ENCODE peak calls at places on chromosomes 7 and 10, in seven cellular contexts. One of them, this sample, is unnamed.
A peak's percentile ranks its signal among the peaks of the same experiment; 100 is the strongest.

GRCh38 chr10:101961591-101962498 is 94.1 kb downstream of the ARMH3 start:
- DNase-seq in bronchial epithelial cell: peak; percentile 12
- DNase-seq in ovary: no peak
- DNase-seq in GM06990: no peak
- DNase-seq in GM12891: no peak
- DNase-seq in GM23248: peak; percentile 78
- DNase-seq in cardiac septum: no peak
- DNase-seq in this sample: no peak

GRCh38 chr7:149283321-149283720 is 21.3 kb downstream of the ZNF783 start:
- DNase-seq in bronchial epithelial cell: no peak
- DNase-seq in ovary: no peak
- DNase-seq in GM06990: no peak
- DNase-seq in GM12891: no peak
- DNase-seq in GM23248: no peak
- DNase-seq in cardiac septum: no peak
- DNase-seq in this sample: no peak

GRCh38 chr7:36129048-36129534 is 24.0 kb upstream of the EEPD1 start:
- DNase-seq in bronchial epithelial cell: peak; percentile 76
- DNase-seq in ovary: no peak
- DNase-seq in GM06990: no peak
- DNase-seq in GM12891: no peak
- DNase-seq in GM23248: peak; percentile 83
- DNase-seq in cardiac septum: no peak
- DNase-seq in this sample: peak; percentile 74

GRCh38 chr10:31146496-31147219 is 115.0 kb upstream of the ZNF438 start:
- DNase-seq in bronchial epithelial cell: peak; percentile 82
- DNase-seq in ovary: peak; percentile 55
- DNase-seq in GM06990: no peak
- DNase-seq in GM12891: no peak
- DNase-seq in GM23248: peak; percentile 59
- DNase-seq in cardiac septum: peak; percentile 86
- DNase-seq in this sample: peak; percentile 90

GRCh38 chr7:65872776-65873581 is at the start of gene VKORC1L1:
- DNase-seq in bronchial epithelial cell: peak; percentile 74
- DNase-seq in ovary: peak; percentile 96
- DNase-seq in GM06990: peak; percentile 95
- DNase-seq in GM12891: peak; percentile 78
- DNase-seq in GM23248: peak; percentile 96
- DNase-seq in cardiac septum: peak; percentile 98
- DNase-seq in this sample: peak; percentile 70

GRCh38 chr7:137074386-137075030 is 206.1 kb downstream of the CHRM2 start:
- DNase-seq in bronchial epithelial cell: peak; percentile 73
- DNase-seq in ovary: no peak
- DNase-seq in GM06990: no peak
- DNase-seq in GM12891: no peak
- DNase-seq in GM23248: peak; percentile 77
- DNase-seq in cardiac septum: no peak
- DNase-seq in this sample: no peak

GRCh38 chr7:142481548-142481947 is 223.7 kb upstream of the PRSS58 start:
- DNase-seq in bronchial epithelial cell: no peak
- DNase-seq in ovary: no peak
- DNase-seq in GM06990: no peak
- DNase-seq in GM12891: no peak
- DNase-seq in GM23248: peak; percentile 50
- DNase-seq in cardiac septum: no peak
- DNase-seq in this sample: no peak

GRCh38 chr10:91901784-91902677 is 7.3 kb downstream of the FGFBP3 start:
- DNase-seq in bronchial epithelial cell: peak; percentile 97
- DNase-seq in ovary: no peak
- DNase-seq in GM06990: no peak
- DNase-seq in GM12891: no peak
- DNase-seq in GM23248: peak; percentile 93
- DNase-seq in cardiac septum: no peak
- DNase-seq in this sample: peak; percentile 98

GRCh38 chr7:132519936-132520335 is 56.3 kb downstream of the PLXNA4 start:
- DNase-seq in bronchial epithelial cell: no peak
- DNase-seq in ovary: no peak
- DNase-seq in GM06990: no peak
- DNase-seq in GM12891: no peak
- DNase-seq in GM23248: peak; percentile 7
- DNase-seq in cardiac septum: no peak
- DNase-seq in this sample: no peak

GRCh38 chr7:129332354-129333056 is 101.7 kb upstream of the STRIP2 start:
- DNase-seq in bronchial epithelial cell: peak; percentile 87
- DNase-seq in ovary: no peak
- DNase-seq in GM06990: no peak
- DNase-seq in GM12891: no peak
- DNase-seq in GM23248: peak; percentile 83
- DNase-seq in cardiac septum: no peak
- DNase-seq in this sample: peak; percentile 8

GRCh38 chr7:42183547-42183946 is 53.5 kb downstream of the GLI3 start:
- DNase-seq in bronchial epithelial cell: peak; percentile 36
- DNase-seq in ovary: no peak
- DNase-seq in GM06990: no peak
- DNase-seq in GM12891: no peak
- DNase-seq in GM23248: peak; percentile 22
- DNase-seq in cardiac septum: no peak
- DNase-seq in this sample: no peak

GRCh38 chr7:81234896-81235295 is 316.0 kb upstream of the SEMA3C start:
- DNase-seq in bronchial epithelial cell: peak; percentile 55
- DNase-seq in ovary: no peak
- DNase-seq in GM06990: no peak
- DNase-seq in GM12891: no peak
- DNase-seq in GM23248: peak; percentile 24
- DNase-seq in cardiac septum: no peak
- DNase-seq in this sample: peak; percentile 61

GRCh38 chr10:4267084-4267774 is 482.2 kb upstream of the KLF6 start:
- DNase-seq in bronchial epithelial cell: peak; percentile 30
- DNase-seq in ovary: no peak
- DNase-seq in GM06990: no peak
- DNase-seq in GM12891: no peak
- DNase-seq in GM23248: no peak
- DNase-seq in cardiac septum: no peak
- DNase-seq in this sample: no peak

GRCh38 chr7:3426064-3426463 is 125.0 kb downstream of the SDK1 start:
- DNase-seq in bronchial epithelial cell: no peak
- DNase-seq in ovary: no peak
- DNase-seq in GM06990: no peak
- DNase-seq in GM12891: no peak
- DNase-seq in GM23248: no peak
- DNase-seq in cardiac septum: no peak
- DNase-seq in this sample: no peak

GRCh38 chr7:71404701-71405345 is 272.9 kb downstream of the GALNT17 start:
- DNase-seq in bronchial epithelial cell: no peak
- DNase-seq in ovary: no peak
- DNase-seq in GM06990: no peak
- DNase-seq in GM12891: no peak
- DNase-seq in GM23248: no peak
- DNase-seq in cardiac septum: no peak
- DNase-seq in this sample: no peak

GRCh38 chr10:13993634-13994033 is 337.1 kb downstream of the FRMD4A start:
- DNase-seq in bronchial epithelial cell: no peak
- DNase-seq in ovary: no peak
- DNase-seq in GM06990: peak; percentile 41
- DNase-seq in GM12891: no peak
- DNase-seq in GM23248: no peak
- DNase-seq in cardiac septum: no peak
- DNase-seq in this sample: no peak

GRCh38 chr10:70954373-70954772 is 66.0 kb upstream of the PCBD1 start:
- DNase-seq in bronchial epithelial cell: no peak
- DNase-seq in ovary: no peak
- DNase-seq in GM06990: no peak
- DNase-seq in GM12891: no peak
- DNase-seq in GM23248: no peak
- DNase-seq in cardiac septum: no peak
- DNase-seq in this sample: no peak

GRCh38 chr10:125151824-125152634 is 8.3 kb downstream of the CTBP2 start:
- DNase-seq in bronchial epithelial cell: no peak
- DNase-seq in ovary: no peak
- DNase-seq in GM06990: no peak
- DNase-seq in GM12891: no peak
- DNase-seq in GM23248: no peak
- DNase-seq in cardiac septum: no peak
- DNase-seq in this sample: no peak

GRCh38 chr7:8295638-8296361 is 33.8 kb upstream of the ICA1 start:
- DNase-seq in bronchial epithelial cell: peak; percentile 84
- DNase-seq in ovary: no peak
- DNase-seq in GM06990: peak; percentile 32
- DNase-seq in GM12891: peak; percentile 37
- DNase-seq in GM23248: peak; percentile 87
- DNase-seq in cardiac septum: no peak
- DNase-seq in this sample: peak; percentile 90

GRCh38 chr10:80526218-80526617 is 11.5 kb upstream of the SH2D4B start:
- DNase-seq in bronchial epithelial cell: no peak
- DNase-seq in ovary: no peak
- DNase-seq in GM06990: no peak
- DNase-seq in GM12891: no peak
- DNase-seq in GM23248: no peak
- DNase-seq in cardiac septum: no peak
- DNase-seq in this sample: no peak

GRCh38 chr7:54091322-54091721 is 450.9 kb upstream of the VSTM2A start:
- DNase-seq in bronchial epithelial cell: no peak
- DNase-seq in ovary: no peak
- DNase-seq in GM06990: no peak
- DNase-seq in GM12891: no peak
- DNase-seq in GM23248: no peak
- DNase-seq in cardiac septum: no peak
- DNase-seq in this sample: no peak

GRCh38 chr7:82805527-82805960 is 357.1 kb downstream of the PCLO start:
- DNase-seq in bronchial epithelial cell: peak; percentile 95
- DNase-seq in ovary: no peak
- DNase-seq in GM06990: no peak
- DNase-seq in GM12891: no peak
- DNase-seq in GM23248: peak; percentile 91
- DNase-seq in cardiac septum: no peak
- DNase-seq in this sample: peak; percentile 96

GRCh38 chr10:90652519-90652918 is 205.3 kb downstream of the HTR7 start:
- DNase-seq in bronchial epithelial cell: peak; percentile 46
- DNase-seq in ovary: no peak
- DNase-seq in GM06990: no peak
- DNase-seq in GM12891: no peak
- DNase-seq in GM23248: peak; percentile 7
- DNase-seq in cardiac septum: no peak
- DNase-seq in this sample: peak; percentile 24

GRCh38 chr10:132022241-132022640 is 40.5 kb upstream of the BNIP3 start:
- DNase-seq in bronchial epithelial cell: no peak
- DNase-seq in ovary: no peak
- DNase-seq in GM06990: no peak
- DNase-seq in GM12891: no peak
- DNase-seq in GM23248: no peak
- DNase-seq in cardiac septum: peak; percentile 43
- DNase-seq in this sample: no peak

GRCh38 chr10:132679640-132680039 is 106.3 kb downstream of the NKX6-2 start:
- DNase-seq in bronchial epithelial cell: no peak
- DNase-seq in ovary: no peak
- DNase-seq in GM06990: no peak
- DNase-seq in GM12891: no peak
- DNase-seq in GM23248: no peak
- DNase-seq in cardiac septum: peak; percentile 70
- DNase-seq in this sample: no peak

GRCh38 chr10:7054915-7055314 is 355.9 kb downstream of the SFMBT2 start:
- DNase-seq in bronchial epithelial cell: no peak
- DNase-seq in ovary: no peak
- DNase-seq in GM06990: no peak
- DNase-seq in GM12891: peak; percentile 13
- DNase-seq in GM23248: peak; percentile 36
- DNase-seq in cardiac septum: no peak
- DNase-seq in this sample: no peak

GRCh38 chr10:12417341-12417740 is 68.0 kb downstream of the CAMK1D start:
- DNase-seq in bronchial epithelial cell: no peak
- DNase-seq in ovary: no peak
- DNase-seq in GM06990: no peak
- DNase-seq in GM12891: no peak
- DNase-seq in GM23248: no peak
- DNase-seq in cardiac septum: peak; percentile 66
- DNase-seq in this sample: no peak

GRCh38 chr7:139773372-139773771 is 4.4 kb downstream of the HIPK2 start:
- DNase-seq in bronchial epithelial cell: no peak
- DNase-seq in ovary: no peak
- DNase-seq in GM06990: no peak
- DNase-seq in GM12891: no peak
- DNase-seq in GM23248: no peak
- DNase-seq in cardiac septum: no peak
- DNase-seq in this sample: no peak

GRCh38 chr10:3229815-3230214 is 57.2 kb upstream of the PITRM1 start:
- DNase-seq in bronchial epithelial cell: peak; percentile 49
- DNase-seq in ovary: no peak
- DNase-seq in GM06990: no peak
- DNase-seq in GM12891: no peak
- DNase-seq in GM23248: peak; percentile 60
- DNase-seq in cardiac septum: no peak
- DNase-seq in this sample: peak; percentile 16

GRCh38 chr10:118569241-118569881 is 26.1 kb downstream of the PRLHR start:
- DNase-seq in bronchial epithelial cell: no peak
- DNase-seq in ovary: no peak
- DNase-seq in GM06990: no peak
- DNase-seq in GM12891: no peak
- DNase-seq in GM23248: peak; percentile 88
- DNase-seq in cardiac septum: no peak
- DNase-seq in this sample: no peak

GRCh38 chr7:4641091-4641666 is 40.9 kb upstream of the FOXK1 start:
- DNase-seq in bronchial epithelial cell: no peak
- DNase-seq in ovary: no peak
- DNase-seq in GM06990: no peak
- DNase-seq in GM12891: no peak
- DNase-seq in GM23248: no peak
- DNase-seq in cardiac septum: no peak
- DNase-seq in this sample: no peak

GRCh38 chr7:135748770-135749169 is at the start of gene FAM180A:
- DNase-seq in bronchial epithelial cell: peak; percentile 30
- DNase-seq in ovary: peak; percentile 71
- DNase-seq in GM06990: no peak
- DNase-seq in GM12891: no peak
- DNase-seq in GM23248: peak; percentile 94
- DNase-seq in cardiac septum: no peak
- DNase-seq in this sample: no peak

GRCh38 chr10:106481598-106481997 is 682.9 kb downstream of the SORCS1 start:
- DNase-seq in bronchial epithelial cell: no peak
- DNase-seq in ovary: no peak
- DNase-seq in GM06990: no peak
- DNase-seq in GM12891: no peak
- DNase-seq in GM23248: no peak
- DNase-seq in cardiac septum: no peak
- DNase-seq in this sample: no peak

GRCh38 chr10:68697106-68697505 is 23.9 kb upstream of the CCAR1 start:
- DNase-seq in bronchial epithelial cell: no peak
- DNase-seq in ovary: no peak
- DNase-seq in GM06990: no peak
- DNase-seq in GM12891: no peak
- DNase-seq in GM23248: no peak
- DNase-seq in cardiac septum: no peak
- DNase-seq in this sample: no peak

GRCh38 chr10:49746626-49747302 is 15.4 kb downstream of the OGDHL start:
- DNase-seq in bronchial epithelial cell: no peak
- DNase-seq in ovary: no peak
- DNase-seq in GM06990: no peak
- DNase-seq in GM12891: no peak
- DNase-seq in GM23248: no peak
- DNase-seq in cardiac septum: peak; percentile 73
- DNase-seq in this sample: no peak

GRCh38 chr10:124827474-124827873 is 25.9 kb downstream of the ABRAXAS2 start:
- DNase-seq in bronchial epithelial cell: peak; percentile 39
- DNase-seq in ovary: no peak
- DNase-seq in GM06990: no peak
- DNase-seq in GM12891: no peak
- DNase-seq in GM23248: peak; percentile 61
- DNase-seq in cardiac septum: no peak
- DNase-seq in this sample: peak; percentile 7

GRCh38 chr10:32056136-32057040 is at the start of gene KIF5B:
- DNase-seq in bronchial epithelial cell: peak; percentile 69
- DNase-seq in ovary: peak; percentile 91
- DNase-seq in GM06990: peak; percentile 95
- DNase-seq in GM12891: peak; percentile 89
- DNase-seq in GM23248: peak; percentile 94
- DNase-seq in cardiac septum: peak; percentile 95
- DNase-seq in this sample: peak; percentile 55

This sample was measured in renal cortical epithelial cell.